ENCODE peak calls at places on chromosome 20, in six cellular contexts. One of them, this sample, is unnamed.

GRCh38 chr20:52191132-52191435 is 495 bp downstream of the ZFP64 start:
- DNase-seq in IMR-90: peak
- DNase-seq in neuronal stem cell: no peak
- DNase-seq in H1: no peak
- DNase-seq in trophoblast cell: no peak
- DNase-seq in H9: no peak
- DNase-seq in this sample: peak

GRCh38 chr20:61482425-61482887 is 230.4 kb downstream of the CDH4 start:
- DNase-seq in IMR-90: no peak
- DNase-seq in neuronal stem cell: no peak
- DNase-seq in H1: no peak
- DNase-seq in trophoblast cell: no peak
- DNase-seq in H9: peak
- DNase-seq in this sample: no peak

GRCh38 chr20:45419188-45420091 is 3.5 kb downstream of the PIGT start:
- DNase-seq in IMR-90: peak
- DNase-seq in neuronal stem cell: no peak
- DNase-seq in H1: no peak
- DNase-seq in trophoblast cell: peak
- DNase-seq in H9: no peak
- DNase-seq in this sample: peak

GRCh38 chr20:53923745-53924369 is 146.5 kb downstream of the BCAS1 start:
- DNase-seq in IMR-90: no peak
- DNase-seq in neuronal stem cell: no peak
- DNase-seq in H1: no peak
- DNase-seq in trophoblast cell: no peak
- DNase-seq in H9: no peak
- DNase-seq in this sample: no peak

GRCh38 chr20:40717343-40717865 is 28.4 kb upstream of the MAFB start:
- DNase-seq in IMR-90: no peak
- DNase-seq in neuronal stem cell: no peak
- DNase-seq in H1: no peak
- DNase-seq in trophoblast cell: no peak
- DNase-seq in H9: no peak
- DNase-seq in this sample: no peak

GRCh38 chr20:20161611-20162010 is 109.3 kb downstream of the CFAP61 start:
- DNase-seq in IMR-90: no peak
- DNase-seq in neuronal stem cell: no peak
- DNase-seq in H1: no peak
- DNase-seq in trophoblast cell: no peak
- DNase-seq in H9: no peak
- DNase-seq in this sample: no peak

GRCh38 chr20:45337367-45338120 is 10.7 kb downstream of the SDC4 start:
- DNase-seq in IMR-90: peak
- DNase-seq in neuronal stem cell: no peak
- DNase-seq in H1: no peak
- DNase-seq in trophoblast cell: peak
- DNase-seq in H9: no peak
- DNase-seq in this sample: peak

GRCh38 chr20:48094944-48095343 is 309.7 kb upstream of the SULF2 start:
- DNase-seq in IMR-90: no peak
- DNase-seq in neuronal stem cell: no peak
- DNase-seq in H1: no peak
- DNase-seq in trophoblast cell: no peak
- DNase-seq in H9: no peak
- DNase-seq in this sample: no peak

GRCh38 chr20:58645277-58645968 is 5.7 kb upstream of the STX16 start:
- DNase-seq in IMR-90: peak
- DNase-seq in neuronal stem cell: no peak
- DNase-seq in H1: no peak
- DNase-seq in trophoblast cell: no peak
- DNase-seq in H9: peak
- DNase-seq in this sample: no peak

GRCh38 chr20:31769681-31770080 is 30.6 kb downstream of the TPX2 start:
- DNase-seq in IMR-90: no peak
- DNase-seq in neuronal stem cell: no peak
- DNase-seq in H1: no peak
- DNase-seq in trophoblast cell: no peak
- DNase-seq in H9: no peak
- DNase-seq in this sample: no peak
- H3K14ac ChIP-seq in IMR-90: no peak
- H3K14ac ChIP-seq in neuronal stem cell: no peak
- H3K14ac ChIP-seq in H1: no peak
- H3K14ac ChIP-seq in trophoblast cell: no peak
- H3K14ac ChIP-seq in H9: no peak
- H3K14ac ChIP-seq in this sample: no peak

DNA sequence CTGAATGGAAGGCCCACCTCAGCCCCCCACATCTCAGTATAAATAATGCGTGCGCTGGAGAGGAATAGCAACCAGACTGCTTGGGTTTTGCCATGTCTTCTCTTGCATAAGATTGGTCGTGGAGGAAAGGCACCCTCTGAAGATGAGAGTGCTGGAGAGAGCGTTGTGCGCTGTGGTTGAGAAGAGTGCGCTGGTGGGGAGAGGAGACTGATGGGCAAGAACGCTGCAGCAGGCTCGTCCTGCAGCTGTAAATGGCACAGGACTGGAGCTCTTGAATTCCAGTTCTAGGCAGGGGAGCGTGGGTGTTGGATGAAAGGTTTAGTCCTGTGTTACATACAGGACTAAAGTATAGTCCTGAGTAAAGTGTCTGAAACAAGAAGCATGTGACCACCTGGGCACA is 51.5 kb downstream of the RPRD1B start:
- DNase-seq in IMR-90: peak
- DNase-seq in neuronal stem cell: no peak
- DNase-seq in H1: no peak
- DNase-seq in trophoblast cell: no peak
- DNase-seq in H9: no peak
- DNase-seq in this sample: peak
- H4K8ac ChIP-seq in IMR-90: peak
- H4K8ac ChIP-seq in neuronal stem cell: no peak
- H4K8ac ChIP-seq in H1: no peak
- H4K8ac ChIP-seq in trophoblast cell: peak
- H4K8ac ChIP-seq in H9: no peak
- H4K8ac ChIP-seq in this sample: peak

GRCh38 chr20:36971103-36971502 is 19.6 kb upstream of the SAMHD1 start:
- DNase-seq in IMR-90: no peak
- DNase-seq in neuronal stem cell: no peak
- DNase-seq in H1: no peak
- DNase-seq in trophoblast cell: no peak
- DNase-seq in H9: no peak
- DNase-seq in this sample: no peak
- H3K14ac ChIP-seq in IMR-90: no peak
- H3K14ac ChIP-seq in neuronal stem cell: no peak
- H3K14ac ChIP-seq in H1: no peak
- H3K14ac ChIP-seq in trophoblast cell: no peak
- H3K14ac ChIP-seq in H9: no peak
- H3K14ac ChIP-seq in this sample: no peak

GRCh38 chr20:18322551-18322950 is 34.2 kb downstream of the ZNF133 start:
- DNase-seq in IMR-90: no peak
- DNase-seq in neuronal stem cell: no peak
- DNase-seq in H1: no peak
- DNase-seq in trophoblast cell: no peak
- DNase-seq in H9: no peak
- DNase-seq in this sample: no peak

GRCh38 chr20:18326990-18327389 is 38.7 kb downstream of the ZNF133 start:
- DNase-seq in IMR-90: no peak
- DNase-seq in neuronal stem cell: no peak
- DNase-seq in H1: no peak
- DNase-seq in trophoblast cell: no peak
- DNase-seq in H9: no peak
- DNase-seq in this sample: no peak

GRCh38 chr20:18324596-18325089 is 36.3 kb downstream of the ZNF133 start:
- DNase-seq in IMR-90: no peak
- DNase-seq in neuronal stem cell: no peak
- DNase-seq in H1: no peak
- DNase-seq in trophoblast cell: no peak
- DNase-seq in H9: no peak
- DNase-seq in this sample: no peak

DNA sequence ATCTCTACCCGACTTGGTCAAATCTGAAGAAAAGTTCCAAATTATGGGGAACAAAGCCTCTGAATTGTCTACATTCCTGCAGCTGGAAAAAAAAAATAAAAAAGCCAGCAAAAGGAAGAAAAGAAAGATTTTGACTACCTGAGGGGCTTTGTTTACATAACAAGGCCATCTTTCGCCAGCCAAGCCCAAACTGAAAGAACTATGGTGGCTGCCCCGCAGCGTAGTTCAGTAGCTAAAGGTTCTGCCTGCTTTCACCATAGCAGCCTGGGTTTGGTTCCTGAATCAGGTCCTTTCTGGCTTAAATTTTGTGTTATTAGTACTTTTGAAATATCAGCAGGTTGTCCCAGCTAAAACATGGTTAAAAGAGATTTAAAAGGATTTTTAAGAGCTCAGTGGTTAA is 35.4 kb downstream of the ZNF133 start:
- DNase-seq in IMR-90: no peak
- DNase-seq in neuronal stem cell: no peak
- DNase-seq in H1: peak
- DNase-seq in trophoblast cell: no peak
- DNase-seq in H9: peak
- DNase-seq in this sample: no peak
- H4K8ac ChIP-seq in IMR-90: no peak
- H4K8ac ChIP-seq in neuronal stem cell: no peak
- H4K8ac ChIP-seq in H1: no peak
- H4K8ac ChIP-seq in trophoblast cell: no peak
- H4K8ac ChIP-seq in H9: no peak
- H4K8ac ChIP-seq in this sample: no peak

DNA sequence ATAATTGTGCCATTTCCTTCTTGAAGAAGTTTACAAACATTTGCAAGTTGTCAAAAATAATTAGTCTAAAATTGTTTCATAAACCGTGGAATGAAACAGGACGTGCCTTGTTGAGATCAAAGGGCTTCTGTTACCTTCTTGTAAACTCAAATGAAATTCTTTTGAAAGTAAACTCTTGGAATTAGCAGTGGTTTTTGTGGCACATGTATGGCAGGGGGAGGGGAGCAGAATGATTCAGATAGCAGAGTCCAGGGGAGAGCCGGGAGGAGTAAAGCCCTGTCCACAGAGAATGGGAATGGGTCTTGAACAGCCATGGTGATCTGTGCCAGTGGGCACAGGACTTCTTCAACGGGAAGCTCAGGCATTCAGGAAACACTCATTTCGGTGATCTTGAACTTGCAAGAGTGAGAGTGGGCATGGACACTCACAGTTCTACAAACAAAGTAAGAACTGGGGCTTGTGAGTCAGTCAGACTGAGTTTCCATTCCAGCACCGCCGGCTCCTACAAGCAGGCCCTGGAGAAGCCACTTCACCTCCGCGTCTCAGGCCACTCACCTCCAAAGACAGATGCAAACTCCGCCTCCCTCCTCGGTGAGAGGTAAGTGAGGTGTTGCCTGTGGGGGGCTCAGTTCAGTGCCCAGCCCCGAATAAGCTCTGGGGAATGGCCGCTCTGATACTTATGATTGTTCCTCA is 143.1 kb downstream of the CDH26 start:
- DNase-seq in IMR-90: no peak
- DNase-seq in neuronal stem cell: no peak
- DNase-seq in H1: no peak
- DNase-seq in trophoblast cell: no peak
- DNase-seq in H9: no peak
- DNase-seq in this sample: no peak
- H3K14ac ChIP-seq in IMR-90: no peak
- H3K14ac ChIP-seq in neuronal stem cell: no peak
- H3K14ac ChIP-seq in H1: no peak
- H3K14ac ChIP-seq in trophoblast cell: no peak
- H3K14ac ChIP-seq in H9: no peak
- H3K14ac ChIP-seq in this sample: no peak

GRCh38 chr20:3509064-3509463 is 38.2 kb downstream of the ATRN start:
- DNase-seq in IMR-90: no peak
- DNase-seq in neuronal stem cell: no peak
- DNase-seq in H1: no peak
- DNase-seq in trophoblast cell: no peak
- DNase-seq in H9: no peak
- DNase-seq in this sample: no peak
- H4K8ac ChIP-seq in IMR-90: no peak
- H4K8ac ChIP-seq in neuronal stem cell: no peak
- H4K8ac ChIP-seq in H1: no peak
- H4K8ac ChIP-seq in trophoblast cell: no peak
- H4K8ac ChIP-seq in H9: no peak
- H4K8ac ChIP-seq in this sample: no peak

This sample was measured in mesenchymal stem cell.